ENCODE peak calls at places on chromosomes 11 and 22, in nine cellular contexts. One of them, this sample, is unnamed.

GRCh38 chr22:30397656-30398635 is 1.1 kb downstream of the SEC14L2 start:
- DNase-seq in tibial artery: no peak
- DNase-seq in uterus: no peak
- DNase-seq in GM23338: no peak
- DNase-seq in SK-N-SH: peak; percentile 43
- DNase-seq in adrenal gland: no peak
- DNase-seq in psoas muscle: no peak
- DNase-seq in Peyer's patch: no peak
- DNase-seq in left ventricle myocardium inferior: no peak
- DNase-seq in this sample: no peak

GRCh38 chr22:43315687-43316217 is 27.4 kb downstream of the SCUBE1 start:
- DNase-seq in left ventricle myocardium inferior: no peak
- DNase-seq in tibial artery: no peak
- DNase-seq in uterus: no peak
- DNase-seq in Peyer's patch: no peak
- DNase-seq in GM23338: no peak
- DNase-seq in adrenal gland: no peak
- DNase-seq in psoas muscle: no peak
- DNase-seq in SK-N-SH: no peak
- DNase-seq in this sample: no peak

GRCh38 chr11:28420099-28420498 is 311.9 kb downstream of the METTL15 start:
- DNase-seq in left ventricle myocardium inferior: no peak
- DNase-seq in adrenal gland: no peak
- DNase-seq in psoas muscle: no peak
- DNase-seq in SK-N-SH: no peak
- DNase-seq in Peyer's patch: no peak
- DNase-seq in GM23338: no peak
- DNase-seq in uterus: no peak
- DNase-seq in tibial artery: no peak
- DNase-seq in this sample: no peak

GRCh38 chr22:27754247-27754887 is 47.2 kb downstream of the MN1 start:
- DNase-seq in left ventricle myocardium inferior: no peak
- DNase-seq in SK-N-SH: no peak
- DNase-seq in adrenal gland: no peak
- DNase-seq in Peyer's patch: no peak
- DNase-seq in uterus: no peak
- DNase-seq in GM23338: no peak
- DNase-seq in tibial artery: no peak
- DNase-seq in psoas muscle: no peak
- DNase-seq in this sample: peak; percentile 32

GRCh38 chr11:102799656-102800339 is 1.8 kb upstream of the MMP1 start:
- DNase-seq in uterus: no peak
- DNase-seq in left ventricle myocardium inferior: no peak
- DNase-seq in GM23338: no peak
- DNase-seq in Peyer's patch: no peak
- DNase-seq in tibial artery: no peak
- DNase-seq in adrenal gland: no peak
- DNase-seq in SK-N-SH: no peak
- DNase-seq in psoas muscle: no peak
- DNase-seq in this sample: no peak

GRCh38 chr11:23995891-23996290 is 501.0 kb upstream of the LUZP2 start:
- DNase-seq in uterus: no peak
- DNase-seq in GM23338: no peak
- DNase-seq in SK-N-SH: no peak
- DNase-seq in left ventricle myocardium inferior: no peak
- DNase-seq in psoas muscle: no peak
- DNase-seq in tibial artery: no peak
- DNase-seq in Peyer's patch: no peak
- DNase-seq in adrenal gland: no peak
- DNase-seq in this sample: no peak

GRCh38 chr11:106456651-106457050 is 379.2 kb downstream of the AASDHPPT start:
- DNase-seq in uterus: no peak
- DNase-seq in psoas muscle: no peak
- DNase-seq in GM23338: peak; percentile 1
- DNase-seq in adrenal gland: no peak
- DNase-seq in Peyer's patch: no peak
- DNase-seq in tibial artery: no peak
- DNase-seq in left ventricle myocardium inferior: no peak
- DNase-seq in SK-N-SH: no peak
- DNase-seq in this sample: no peak

GRCh38 chr11:47508595-47509555 is 44.1 kb downstream of the CELF1 start:
- DNase-seq in SK-N-SH: no peak
- DNase-seq in tibial artery: no peak
- DNase-seq in Peyer's patch: no peak
- DNase-seq in GM23338: no peak
- DNase-seq in left ventricle myocardium inferior: no peak
- DNase-seq in adrenal gland: no peak
- DNase-seq in uterus: no peak
- DNase-seq in psoas muscle: no peak
- DNase-seq in this sample: no peak

GRCh38 chr11:35343033-35343598 is 76.2 kb downstream of the SLC1A2 start:
- DNase-seq in left ventricle myocardium inferior: no peak
- DNase-seq in SK-N-SH: no peak
- DNase-seq in adrenal gland: no peak
- DNase-seq in psoas muscle: no peak
- DNase-seq in uterus: no peak
- DNase-seq in GM23338: no peak
- DNase-seq in tibial artery: no peak
- DNase-seq in Peyer's patch: no peak
- DNase-seq in this sample: no peak

GRCh38 chr22:39343259-39344045 is 6.3 kb upstream of the SYNGR1 start:
- DNase-seq in Peyer's patch: peak; percentile 61
- DNase-seq in left ventricle myocardium inferior: peak; percentile 41
- DNase-seq in psoas muscle: peak; percentile 70
- DNase-seq in uterus: peak; percentile 32
- DNase-seq in GM23338: peak; percentile 88
- DNase-seq in SK-N-SH: peak; percentile 59
- DNase-seq in tibial artery: peak; percentile 73
- DNase-seq in adrenal gland: peak; percentile 69
- DNase-seq in this sample: no peak

GRCh38 chr11:47552581-47553416 is at the start of gene CELF1:
- DNase-seq in uterus: peak; percentile 89
- DNase-seq in adrenal gland: peak; percentile 90
- DNase-seq in SK-N-SH: peak; percentile 95
- DNase-seq in Peyer's patch: peak; percentile 90
- DNase-seq in psoas muscle: peak; percentile 96
- DNase-seq in tibial artery: peak; percentile 95
- DNase-seq in GM23338: peak; percentile 95
- DNase-seq in left ventricle myocardium inferior: peak; percentile 91
- DNase-seq in this sample: peak; percentile 93

GRCh38 chr11:125123947-125124633 is 12.7 kb upstream of the TMEM218 start:
- DNase-seq in SK-N-SH: peak; percentile 42
- DNase-seq in Peyer's patch: peak; percentile 52
- DNase-seq in uterus: no peak
- DNase-seq in adrenal gland: peak; percentile 79
- DNase-seq in tibial artery: peak; percentile 71
- DNase-seq in GM23338: peak; percentile 87
- DNase-seq in left ventricle myocardium inferior: peak; percentile 32
- DNase-seq in psoas muscle: peak; percentile 77
- DNase-seq in this sample: no peak

GRCh38 chr22:50174382-50175190 is 4.1 kb downstream of the PANX2 start:
- DNase-seq in adrenal gland: no peak
- DNase-seq in GM23338: no peak
- DNase-seq in uterus: no peak
- DNase-seq in tibial artery: no peak
- DNase-seq in left ventricle myocardium inferior: no peak
- DNase-seq in psoas muscle: peak; percentile 51
- DNase-seq in SK-N-SH: no peak
- DNase-seq in Peyer's patch: no peak
- DNase-seq in this sample: peak; percentile 73

GRCh38 chr11:44607987-44608386 is 42.5 kb downstream of the CD82 start:
- DNase-seq in tibial artery: no peak
- DNase-seq in psoas muscle: no peak
- DNase-seq in Peyer's patch: no peak
- DNase-seq in SK-N-SH: no peak
- DNase-seq in adrenal gland: no peak
- DNase-seq in GM23338: no peak
- DNase-seq in left ventricle myocardium inferior: no peak
- DNase-seq in uterus: no peak
- DNase-seq in this sample: no peak

GRCh38 chr11:35017528-35018342 is 101.3 kb downstream of the PDHX start:
- DNase-seq in Peyer's patch: no peak
- DNase-seq in SK-N-SH: no peak
- DNase-seq in uterus: no peak
- DNase-seq in adrenal gland: no peak
- DNase-seq in GM23338: peak; percentile 62
- DNase-seq in left ventricle myocardium inferior: no peak
- DNase-seq in psoas muscle: no peak
- DNase-seq in tibial artery: no peak
- DNase-seq in this sample: no peak

GRCh38 chr11:47590026-47590861 is 3.8 kb downstream of the FAM180B start:
- DNase-seq in adrenal gland: no peak
- DNase-seq in GM23338: peak; percentile 89
- DNase-seq in SK-N-SH: no peak
- DNase-seq in psoas muscle: no peak
- DNase-seq in tibial artery: no peak
- DNase-seq in Peyer's patch: no peak
- DNase-seq in uterus: peak; percentile 41
- DNase-seq in left ventricle myocardium inferior: no peak
- DNase-seq in this sample: no peak

GRCh38 chr22:23305922-23306374 is 125.6 kb downstream of the BCR start:
- DNase-seq in uterus: peak; percentile 77
- DNase-seq in adrenal gland: peak; percentile 79
- DNase-seq in Peyer's patch: peak; percentile 17
- DNase-seq in psoas muscle: peak; percentile 83
- DNase-seq in tibial artery: peak; percentile 95
- DNase-seq in left ventricle myocardium inferior: peak; percentile 79
- DNase-seq in GM23338: no peak
- DNase-seq in SK-N-SH: peak; percentile 75
- DNase-seq in this sample: peak; percentile 65

DNA sequence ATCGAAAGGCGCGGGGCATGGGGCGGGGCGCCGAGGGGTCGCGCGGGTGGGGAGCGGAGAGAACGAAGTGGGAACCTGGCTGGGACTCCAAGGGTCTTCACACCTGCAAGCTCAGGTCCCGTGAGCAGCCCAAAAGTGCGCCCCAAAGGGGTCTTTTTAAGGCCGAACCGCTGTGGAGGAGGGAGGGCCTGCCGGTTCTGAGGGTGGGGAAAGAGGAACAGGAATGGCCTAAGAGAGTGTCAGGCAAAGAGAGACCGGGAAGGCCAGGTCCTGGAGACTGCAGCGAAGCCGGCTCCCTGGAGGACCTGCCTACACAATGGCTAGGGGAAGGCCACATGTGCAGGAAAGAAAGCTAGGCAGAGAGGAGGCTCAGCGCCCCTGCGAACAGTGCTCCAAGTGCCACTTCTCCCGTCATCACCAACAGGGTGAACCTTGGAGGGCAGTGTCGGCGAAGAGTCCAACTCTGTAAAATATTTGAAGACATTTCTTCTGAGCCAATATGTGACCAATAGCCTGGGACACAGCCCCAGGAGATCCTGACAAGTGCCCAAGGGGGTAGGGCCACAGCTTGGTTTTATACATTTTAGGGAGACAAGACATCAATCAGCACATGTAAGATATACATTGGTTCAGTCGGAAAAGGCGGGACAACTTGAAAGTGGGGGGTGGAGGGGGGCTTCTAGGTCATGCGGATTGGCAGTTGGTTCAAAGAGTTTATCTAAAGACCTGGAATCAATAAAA is 710 bp upstream of the DGCR2 start:
- DNase-seq in adrenal gland: peak; percentile 38
- DNase-seq in left ventricle myocardium inferior: no peak
- DNase-seq in uterus: no peak
- DNase-seq in SK-N-SH: peak; percentile 63
- DNase-seq in tibial artery: peak; percentile 75
- DNase-seq in GM23338: peak; percentile 67
- DNase-seq in psoas muscle: no peak
- DNase-seq in Peyer's patch: no peak
- DNase-seq in this sample: no peak
- H3K27ac ChIP-seq in adrenal gland: no peak overlapping the region
- H3K27ac ChIP-seq in left ventricle myocardium inferior: peak overlapping the region; percentile 97
- H3K27ac ChIP-seq in uterus: peak overlapping the region; percentile 85
- H3K27ac ChIP-seq in SK-N-SH: no peak overlapping the region
- H3K27ac ChIP-seq in tibial artery: peak overlapping the region; percentile 96
- H3K27ac ChIP-seq in GM23338: no peak overlapping the region
- H3K27ac ChIP-seq in psoas muscle: peak overlapping the region; percentile 93
- H3K27ac ChIP-seq in Peyer's patch: peak overlapping the region; percentile 95
- H3K27ac ChIP-seq in this sample: no peak overlapping the region

GRCh38 chr11:6757373-6757967 is 14.3 kb downstream of the OR2AG2 start:
- DNase-seq in adrenal gland: peak; percentile 42
- DNase-seq in left ventricle myocardium inferior: peak; percentile 26
- DNase-seq in psoas muscle: no peak
- DNase-seq in SK-N-SH: peak; percentile 27
- DNase-seq in tibial artery: no peak
- DNase-seq in GM23338: peak; percentile 81
- DNase-seq in Peyer's patch: peak; percentile 59
- DNase-seq in uterus: peak; percentile 30
- DNase-seq in this sample: peak; percentile 35
- TF ChIP-seq CTCF in adrenal gland: peak; percentile 58
- TF ChIP-seq CTCF in left ventricle myocardium inferior: peak; percentile 74
- TF ChIP-seq CTCF in psoas muscle: peak; percentile 44
- TF ChIP-seq CTCF in SK-N-SH: peak; percentile 62
- TF ChIP-seq CTCF in tibial artery: peak; percentile 29
- TF ChIP-seq CTCF in GM23338: peak; percentile 68
- TF ChIP-seq CTCF in Peyer's patch: peak; percentile 66
- TF ChIP-seq CTCF in uterus: peak; percentile 28
- TF ChIP-seq CTCF in this sample: peak; percentile 43

DNA sequence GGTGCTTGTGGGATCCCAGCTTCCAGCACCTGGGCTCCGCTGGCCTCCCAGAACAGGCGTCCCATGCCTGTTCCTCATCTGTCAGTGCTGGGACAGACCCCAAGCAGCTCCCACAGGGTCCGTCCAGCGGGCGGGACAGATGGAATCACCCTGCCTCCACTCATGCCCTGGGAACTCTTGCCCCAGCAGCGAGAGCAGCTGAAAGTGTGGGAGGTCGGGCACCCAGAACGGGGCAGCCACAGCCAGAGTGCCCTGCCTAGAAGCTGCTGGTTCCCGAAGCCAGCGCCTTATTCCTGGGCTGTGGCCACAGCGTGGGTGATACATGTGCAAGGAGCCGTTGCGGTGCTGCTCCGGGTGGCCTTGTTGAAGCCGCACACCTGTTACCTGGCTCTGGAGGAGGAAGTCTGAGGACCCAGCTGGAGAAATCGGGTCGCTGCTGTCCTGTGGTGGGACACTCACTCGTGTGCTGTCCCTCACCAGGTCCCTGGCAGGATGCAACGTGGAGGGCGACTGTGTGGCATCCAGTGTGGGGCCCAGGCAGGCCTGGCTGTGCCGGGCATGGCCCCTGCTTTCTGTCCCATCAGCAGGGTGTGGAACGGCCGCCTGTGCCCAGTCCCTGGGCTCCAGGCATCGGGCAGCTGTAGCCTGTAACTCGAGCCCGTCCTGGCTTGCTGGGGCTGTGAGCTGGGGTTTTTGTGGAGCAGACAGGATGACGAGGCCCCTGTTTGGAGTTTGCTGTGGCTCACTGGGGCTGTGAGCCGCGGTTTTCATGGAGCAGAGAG is 16.2 kb downstream of the GRAMD4 start:
- DNase-seq in GM23338: peak; percentile 52
- DNase-seq in Peyer's patch: no peak
- DNase-seq in SK-N-SH: no peak
- DNase-seq in uterus: no peak
- DNase-seq in psoas muscle: peak; percentile 85
- DNase-seq in left ventricle myocardium inferior: no peak
- DNase-seq in tibial artery: no peak
- DNase-seq in adrenal gland: no peak
- DNase-seq in this sample: no peak
- H3K4me3 ChIP-seq in GM23338: no peak overlapping the region
- H3K4me3 ChIP-seq in Peyer's patch: no peak overlapping the region
- H3K4me3 ChIP-seq in SK-N-SH: no peak overlapping the region
- H3K4me3 ChIP-seq in uterus: no peak overlapping the region
- H3K4me3 ChIP-seq in psoas muscle: peak overlapping the region; percentile 25
- H3K4me3 ChIP-seq in left ventricle myocardium inferior: no peak overlapping the region
- H3K4me3 ChIP-seq in tibial artery: no peak overlapping the region
- H3K4me3 ChIP-seq in adrenal gland: no peak overlapping the region
- H3K4me3 ChIP-seq in this sample: no peak overlapping the region

GRCh38 chr11:122656631-122657101 is 1.1 kb downstream of the UBASH3B start:
- DNase-seq in uterus: no peak
- DNase-seq in Peyer's patch: peak; percentile 32
- DNase-seq in left ventricle myocardium inferior: peak; percentile 36
- DNase-seq in adrenal gland: peak; percentile 31
- DNase-seq in SK-N-SH: no peak
- DNase-seq in psoas muscle: peak; percentile 66
- DNase-seq in GM23338: peak; percentile 63
- DNase-seq in tibial artery: no peak
- DNase-seq in this sample: peak; percentile 89
- H3K27ac ChIP-seq in uterus: peak overlapping the region; percentile 84
- H3K27ac ChIP-seq in Peyer's patch: peak overlapping the region; percentile 89
- H3K27ac ChIP-seq in left ventricle myocardium inferior: peak overlapping the region; percentile 90
- H3K27ac ChIP-seq in adrenal gland: peak overlapping the region; percentile 69
- H3K27ac ChIP-seq in SK-N-SH: no peak overlapping the region
- H3K27ac ChIP-seq in psoas muscle: peak overlapping the region; percentile 80
- H3K27ac ChIP-seq in GM23338: no peak overlapping the region
- H3K27ac ChIP-seq in tibial artery: peak overlapping the region; percentile 83
- H3K27ac ChIP-seq in this sample: peak overlapping the region; percentile 93